ENCODE peak calls at places on chromosomes 6 and 20, in four cellular contexts. A, L, B and H are unnamed samples.

GRCh38 chr6:123777554-123777953 is 26.1 kb upstream of the NKAIN2 start:
- DNase-seq in L (no peak), B (no peak), A (no peak), H (no peak)

GRCh38 chr6:139763468-139764214 is 389.2 kb upstream of the CITED2 start:
- DNase-seq in B (no peak), L (no peak), A (no peak), H (no peak)

GRCh38 chr6:34152806-34153565 is 7.1 kb upstream of the GRM4 start:
- DNase-seq in L (no peak), A (no peak), B (peak), H (no peak)

GRCh38 chr6:33813246-33813904 is 9.6 kb upstream of the MLN start:
- DNase-seq in A (no peak), L (no peak), B (no peak), H (no peak)

GRCh38 chr6:21133902-21134301 is 459.6 kb upstream of the SOX4 start:
- DNase-seq in B (no peak), A (no peak), L (no peak), H (no peak)

GRCh38 chr6:136112262-136112661 is 137.8 kb downstream of the MTFR2 start:
- DNase-seq in A (no peak), B (no peak), L (no peak), H (no peak)

GRCh38 chr6:160337301-160337700 is 10.9 kb upstream of the SLC22A3 start:
- DNase-seq in B (no peak), L (no peak), A (no peak), H (no peak)

GRCh38 chr20:51500936-51501335 is 41.6 kb downstream of the NFATC2 start:
- DNase-seq in B (no peak), L (no peak), A (no peak), H (peak)

GRCh38 chr6:9554351-9554750 is 860.5 kb downstream of the TFAP2A start:
- DNase-seq in B (no peak), A (no peak), L (no peak), H (no peak)

GRCh38 chr6:135630789-135631376 is 133.3 kb upstream of the AHI1 start:
- DNase-seq in B (no peak), A (no peak), L (no peak), H (no peak)

GRCh38 chr20:10565191-10565921 is 108.4 kb downstream of the JAG1 start:
- DNase-seq in L (no peak), A (no peak), B (no peak), H (no peak)

GRCh38 chr6:143964667-143965066 is 43.4 kb downstream of the PLAGL1 start:
- DNase-seq in B (no peak), A (no peak), L (no peak), H (no peak)

GRCh38 chr20:2879148-2879547 is 5.9 kb downstream of the PTPRA start:
- DNase-seq in A (no peak), B (no peak), L (no peak), H (no peak)

GRCh38 chr6:149513915-149514314 is 29.1 kb upstream of the ZC3H12D start:
- DNase-seq in A (no peak), L (no peak), B (no peak), H (no peak)

GRCh38 chr20:57509665-57510237 is 15.2 kb downstream of the CTCFL start:
- DNase-seq in B (peak), A (no peak), L (no peak), H (no peak)